ENCODE peak calls at places on chromosomes 1 and 21, in six cellular contexts. One of them, this sample, is unnamed.

GRCh38 chr1:59178339-59178744 is 118.6 kb upstream of the FGGY start:
- DNase-seq in aorta: peak; percentile 76
- DNase-seq in breast epithelium: no peak
- DNase-seq in heart left ventricle: peak; percentile 40
- DNase-seq in heart right ventricle: peak; percentile 39
- DNase-seq in A673: no peak
- DNase-seq in this sample: no peak

GRCh38 chr1:244053831-244054230 is 2.7 kb downstream of the ZBTB18 start:
- DNase-seq in aorta: no peak
- DNase-seq in breast epithelium: no peak
- DNase-seq in heart left ventricle: no peak
- DNase-seq in heart right ventricle: no peak
- DNase-seq in A673: no peak
- DNase-seq in this sample: no peak

GRCh38 chr1:100387209-100387608 is 34.9 kb downstream of the CDC14A start:
- DNase-seq in aorta: no peak
- DNase-seq in breast epithelium: no peak
- DNase-seq in heart left ventricle: no peak
- DNase-seq in heart right ventricle: no peak
- DNase-seq in A673: no peak
- DNase-seq in this sample: no peak

GRCh38 chr1:202171292-202172014 is 11.1 kb upstream of the PTPN7 start:
- DNase-seq in aorta: no peak
- DNase-seq in breast epithelium: no peak
- DNase-seq in heart left ventricle: no peak
- DNase-seq in heart right ventricle: no peak
- DNase-seq in A673: no peak
- DNase-seq in this sample: no peak

GRCh38 chr1:204578867-204579664 is 62.9 kb downstream of the MDM4 start:
- DNase-seq in aorta: no peak
- DNase-seq in breast epithelium: no peak
- DNase-seq in heart left ventricle: peak; percentile 58
- DNase-seq in heart right ventricle: peak; percentile 24
- DNase-seq in A673: peak; percentile 49
- DNase-seq in this sample: no peak

GRCh38 chr1:204751883-204752687 is 66.5 kb upstream of the LRRN2 start:
- DNase-seq in aorta: no peak
- DNase-seq in breast epithelium: peak; percentile 57
- DNase-seq in heart left ventricle: no peak
- DNase-seq in heart right ventricle: no peak
- DNase-seq in A673: peak; percentile 67
- DNase-seq in this sample: no peak

GRCh38 chr1:100358210-100358609 is 5.9 kb downstream of the CDC14A start:
- DNase-seq in aorta: no peak
- DNase-seq in breast epithelium: no peak
- DNase-seq in heart left ventricle: no peak
- DNase-seq in heart right ventricle: no peak
- DNase-seq in A673: peak; percentile 37
- DNase-seq in this sample: no peak

GRCh38 chr1:110927484-110928075 is 36.1 kb downstream of the LRIF1 start:
- DNase-seq in aorta: no peak
- DNase-seq in breast epithelium: no peak
- DNase-seq in heart left ventricle: no peak
- DNase-seq in heart right ventricle: no peak
- DNase-seq in A673: no peak
- DNase-seq in this sample: no peak

GRCh38 chr1:65541161-65541560 is 120.7 kb downstream of the LEPR start:
- DNase-seq in aorta: no peak
- DNase-seq in breast epithelium: no peak
- DNase-seq in heart left ventricle: no peak
- DNase-seq in heart right ventricle: no peak
- DNase-seq in A673: no peak
- DNase-seq in this sample: no peak

GRCh38 chr1:22045604-22046228 is 6.8 kb upstream of the CDC42 start:
- DNase-seq in aorta: no peak
- DNase-seq in breast epithelium: no peak
- DNase-seq in heart left ventricle: no peak
- DNase-seq in heart right ventricle: no peak
- DNase-seq in A673: no peak
- DNase-seq in this sample: no peak

GRCh38 chr1:179831852-179832699 is 45.5 kb downstream of the TOR1AIP2 start:
- DNase-seq in aorta: no peak
- DNase-seq in breast epithelium: no peak
- DNase-seq in heart left ventricle: no peak
- DNase-seq in heart right ventricle: no peak
- DNase-seq in A673: no peak
- DNase-seq in this sample: no peak

GRCh38 chr1:19480282-19480681 is 5.1 kb downstream of the CAPZB start:
- DNase-seq in aorta: no peak
- DNase-seq in breast epithelium: no peak
- DNase-seq in heart left ventricle: no peak
- DNase-seq in heart right ventricle: no peak
- DNase-seq in A673: no peak
- DNase-seq in this sample: no peak

GRCh38 chr1:119453021-119453420 is 38.1 kb downstream of the HSD3B2 start:
- DNase-seq in aorta: no peak
- DNase-seq in breast epithelium: no peak
- DNase-seq in heart left ventricle: no peak
- DNase-seq in heart right ventricle: no peak
- DNase-seq in A673: no peak
- DNase-seq in this sample: no peak

GRCh38 chr1:15051898-15052528 is 101.5 kb upstream of the TMEM51 start:
- DNase-seq in aorta: no peak
- DNase-seq in breast epithelium: no peak
- DNase-seq in heart left ventricle: no peak
- DNase-seq in heart right ventricle: no peak
- DNase-seq in A673: no peak
- DNase-seq in this sample: no peak

GRCh38 chr1:116372651-116373444 is at the start of gene ATP1A1:
- DNase-seq in aorta: peak; percentile 100
- DNase-seq in breast epithelium: peak; percentile 98
- DNase-seq in heart left ventricle: peak; percentile 98
- DNase-seq in heart right ventricle: peak; percentile 99
- DNase-seq in A673: peak; percentile 97
- DNase-seq in this sample: peak; percentile 95

GRCh38 chr1:19582318-19582717 is 61.8 kb upstream of the NBL1 start:
- DNase-seq in aorta: peak; percentile 84
- DNase-seq in breast epithelium: peak; percentile 69
- DNase-seq in heart left ventricle: no peak
- DNase-seq in heart right ventricle: peak; percentile 61
- DNase-seq in A673: peak; percentile 31
- DNase-seq in this sample: peak; percentile 49

GRCh38 chr1:208652300-208653160 is 408.3 kb upstream of the PLXNA2 start:
- DNase-seq in aorta: no peak
- DNase-seq in breast epithelium: no peak
- DNase-seq in heart left ventricle: peak; percentile 34
- DNase-seq in heart right ventricle: no peak
- DNase-seq in A673: peak; percentile 74
- DNase-seq in this sample: no peak

GRCh38 chr1:19709255-19709765 is 44.6 kb downstream of the HTR6 start:
- DNase-seq in aorta: no peak
- DNase-seq in breast epithelium: no peak
- DNase-seq in heart left ventricle: no peak
- DNase-seq in heart right ventricle: no peak
- DNase-seq in A673: no peak
- DNase-seq in this sample: no peak

GRCh38 chr1:234621657-234622335 is 11.8 kb upstream of the IRF2BP2 start:
- DNase-seq in aorta: no peak
- DNase-seq in breast epithelium: no peak
- DNase-seq in heart left ventricle: no peak
- DNase-seq in heart right ventricle: no peak
- DNase-seq in A673: no peak
- DNase-seq in this sample: no peak

GRCh38 chr1:217506878-217507277 is 124.0 kb downstream of the GPATCH2 start:
- DNase-seq in aorta: no peak
- DNase-seq in breast epithelium: no peak
- DNase-seq in heart left ventricle: no peak
- DNase-seq in heart right ventricle: no peak
- DNase-seq in A673: no peak
- DNase-seq in this sample: no peak

GRCh38 chr1:178494569-178494971 is 2.2 kb downstream of the CLEC20A start:
- DNase-seq in aorta: no peak
- DNase-seq in breast epithelium: no peak
- DNase-seq in heart left ventricle: no peak
- DNase-seq in heart right ventricle: peak; percentile 54
- DNase-seq in A673: no peak
- DNase-seq in this sample: no peak

GRCh38 chr1:30024411-30025195 is 698.8 kb downstream of the MATN1 start:
- DNase-seq in aorta: no peak
- DNase-seq in breast epithelium: peak; percentile 47
- DNase-seq in heart left ventricle: no peak
- DNase-seq in heart right ventricle: no peak
- DNase-seq in A673: no peak
- DNase-seq in this sample: no peak

GRCh38 chr21:43572443-43572842 is 86.8 kb downstream of the HSF2BP start:
- DNase-seq in aorta: no peak
- DNase-seq in breast epithelium: no peak
- DNase-seq in heart left ventricle: no peak
- DNase-seq in heart right ventricle: no peak
- DNase-seq in A673: no peak
- DNase-seq in this sample: no peak

GRCh38 chr1:167479331-167479979 is 38.9 kb downstream of the CD247 start:
- DNase-seq in aorta: no peak
- DNase-seq in breast epithelium: no peak
- DNase-seq in heart left ventricle: no peak
- DNase-seq in heart right ventricle: no peak
- DNase-seq in A673: no peak
- DNase-seq in this sample: no peak

DNA sequence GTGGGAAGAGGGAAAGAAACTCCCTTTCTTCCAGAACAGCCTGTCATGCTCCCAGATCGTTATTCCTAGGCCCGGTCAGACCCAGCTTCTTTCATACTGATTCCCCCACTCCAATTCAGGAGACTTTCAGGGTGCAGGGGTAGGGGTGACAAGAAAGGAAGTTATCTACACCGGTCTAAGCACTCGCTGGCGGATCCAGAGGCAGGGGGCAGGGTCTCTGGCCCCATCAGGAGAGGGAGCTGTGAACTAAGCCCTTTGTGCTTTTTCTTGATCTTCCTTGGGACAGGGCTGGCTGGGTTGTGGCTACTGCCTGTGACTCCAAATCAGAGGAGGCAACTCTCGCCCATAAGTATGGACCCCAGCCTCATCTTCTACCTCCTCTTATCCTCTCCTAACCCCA is 44.3 kb downstream of the NEK2 start:
- DNase-seq in aorta: peak; percentile 30
- DNase-seq in breast epithelium: no peak
- DNase-seq in heart left ventricle: no peak
- DNase-seq in heart right ventricle: no peak
- DNase-seq in A673: no peak
- DNase-seq in this sample: no peak
- H3K27ac ChIP-seq in aorta: no peak overlapping the region
- H3K27ac ChIP-seq in breast epithelium: no peak overlapping the region
- H3K27ac ChIP-seq in heart left ventricle: peak overlapping the region; percentile 85
- H3K27ac ChIP-seq in heart right ventricle: peak overlapping the region; percentile 46
- H3K27ac ChIP-seq in A673: no peak overlapping the region
- H3K27ac ChIP-seq in this sample: no peak overlapping the region

GRCh38 chr1:2879026-2879425 is 77.5 kb upstream of the TTC34 start:
- DNase-seq in aorta: no peak
- DNase-seq in breast epithelium: no peak
- DNase-seq in heart left ventricle: no peak
- DNase-seq in heart right ventricle: no peak
- DNase-seq in A673: no peak
- DNase-seq in this sample: no peak

GRCh38 chr1:2879591-2879990 is 78.1 kb upstream of the TTC34 start:
- DNase-seq in aorta: no peak
- DNase-seq in breast epithelium: no peak
- DNase-seq in heart left ventricle: no peak
- DNase-seq in heart right ventricle: no peak
- DNase-seq in A673: no peak
- DNase-seq in this sample: no peak

GRCh38 chr1:2881556-2881955 is 80.1 kb upstream of the TTC34 start:
- DNase-seq in aorta: no peak
- DNase-seq in breast epithelium: no peak
- DNase-seq in heart left ventricle: no peak
- DNase-seq in heart right ventricle: no peak
- DNase-seq in A673: no peak
- DNase-seq in this sample: no peak

GRCh38 chr1:2880086-2880485 is 78.6 kb upstream of the TTC34 start:
- DNase-seq in aorta: no peak
- DNase-seq in breast epithelium: no peak
- DNase-seq in heart left ventricle: no peak
- DNase-seq in heart right ventricle: no peak
- DNase-seq in A673: no peak
- DNase-seq in this sample: no peak

GRCh38 chr1:2880812-2881295 is 79.4 kb upstream of the TTC34 start:
- DNase-seq in aorta: no peak
- DNase-seq in breast epithelium: no peak
- DNase-seq in heart left ventricle: no peak
- DNase-seq in heart right ventricle: no peak
- DNase-seq in A673: no peak
- DNase-seq in this sample: no peak
- H3K9me3 ChIP-seq in aorta: no peaks in the 10 kb centered on the region
- H3K9me3 ChIP-seq in breast epithelium: no peaks in the 10 kb centered on the region
- H3K9me3 ChIP-seq in heart left ventricle: no peaks in the 10 kb centered on the region
- H3K9me3 ChIP-seq in heart right ventricle: no peaks in the 10 kb centered on the region
- H3K9me3 ChIP-seq in A673: no peaks in the 10 kb centered on the region
- H3K9me3 ChIP-seq in this sample: no peaks in the 10 kb centered on the region

DNA sequence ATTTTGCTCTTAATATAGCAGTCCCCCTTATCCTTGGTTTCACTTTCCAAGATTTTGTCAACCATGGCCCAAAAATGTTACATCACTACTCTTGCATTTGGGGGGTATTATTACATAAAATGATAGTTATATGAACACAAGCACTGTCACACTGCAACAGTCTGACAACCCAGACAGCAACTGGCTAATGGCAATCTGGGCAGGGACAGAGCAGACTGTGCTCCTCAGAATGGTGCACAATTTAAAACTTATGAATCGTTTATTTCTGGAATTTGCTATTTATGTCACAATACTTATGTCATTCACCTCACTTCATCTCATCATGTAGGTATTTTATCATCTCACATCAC is 2.1 kb upstream of the IVNS1ABP start:
- DNase-seq in aorta: no peak
- DNase-seq in breast epithelium: no peak
- DNase-seq in heart left ventricle: no peak
- DNase-seq in heart right ventricle: no peak
- DNase-seq in A673: no peak
- DNase-seq in this sample: no peak
- H3K27ac ChIP-seq in aorta: no peak overlapping the region
- H3K27ac ChIP-seq in breast epithelium: no peak overlapping the region
- H3K27ac ChIP-seq in heart left ventricle: no peak overlapping the region
- H3K27ac ChIP-seq in heart right ventricle: no peak overlapping the region
- H3K27ac ChIP-seq in A673: peak overlapping the region; percentile 99
- H3K27ac ChIP-seq in this sample: no peak overlapping the region

DNA sequence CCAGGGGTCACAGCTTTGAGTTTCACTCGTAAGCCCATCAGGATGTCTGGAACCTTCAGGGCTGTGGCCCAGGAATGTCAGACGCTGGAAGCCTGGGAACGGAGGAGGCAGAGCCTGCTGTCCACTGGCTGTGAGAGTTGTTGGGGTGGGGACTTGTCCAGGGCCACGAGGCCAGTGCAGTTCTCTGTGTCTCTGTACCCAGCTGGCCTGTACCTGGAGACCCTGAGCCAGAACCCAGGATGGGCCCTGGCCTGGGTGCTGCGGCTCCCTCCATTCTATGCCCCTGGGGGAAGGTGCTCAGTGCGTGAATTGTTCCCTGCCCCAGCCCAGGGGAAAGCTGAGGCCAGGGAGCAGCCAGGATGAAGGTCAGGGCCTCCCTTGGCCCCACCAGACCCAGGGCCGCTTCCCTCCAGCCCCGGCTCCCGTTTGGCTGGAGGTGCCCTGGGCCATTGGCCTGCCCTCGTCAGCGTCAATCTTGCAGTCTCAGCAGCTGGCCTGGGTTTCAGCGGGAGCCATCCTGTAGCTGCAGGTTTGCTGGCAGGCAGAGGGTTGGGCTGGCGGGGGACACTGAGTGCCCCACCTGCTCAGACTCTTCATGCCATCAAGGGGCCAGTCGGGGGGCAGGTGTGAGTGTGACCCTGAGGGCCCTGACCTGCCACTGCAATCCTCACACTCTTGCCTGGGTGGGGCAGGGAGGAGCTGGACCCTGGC is 804 bp upstream of the CALML6 start:
- DNase-seq in aorta: no peak
- DNase-seq in breast epithelium: no peak
- DNase-seq in heart left ventricle: peak; percentile 21
- DNase-seq in heart right ventricle: no peak
- DNase-seq in A673: no peak
- DNase-seq in this sample: no peak
- H3K9me3 ChIP-seq in aorta: no peaks in the 10 kb centered on the region
- H3K9me3 ChIP-seq in breast epithelium: no peaks in the 10 kb centered on the region
- H3K9me3 ChIP-seq in heart left ventricle: no peaks in the 10 kb centered on the region
- H3K9me3 ChIP-seq in heart right ventricle: no peaks in the 10 kb centered on the region
- H3K9me3 ChIP-seq in A673: no peaks in the 10 kb centered on the region
- H3K9me3 ChIP-seq in this sample: no peaks in the 10 kb centered on the region